ENCODE peak calls at places on chromosome 13, in nine cellular contexts. O is AG09309; W is stimulated activated CD8-positive, alpha-beta memory T cell treated with anti-CD3 and anti-CD28 coated beads, Interleukin-15, amount 100 ng/mL, for 4 hours; D is KBM-7; V is midbrain; Z is stimulated activated CD4-positive, alpha-beta T cell treated with anti-CD3 and anti-CD28 coated beads, Interleukin-4, amount 100 ng/mL, for 4 hours; C is HFF-Myc; U is GDM1; Y is left ventricle myocardium superior. A is an unnamed sample.

GRCh38 chr13:99855516-99855915 is 116.1 kb downstream of the ZIC5 start:
- DNase-seq in O (no peak), W (no peak), D (no peak), V (no peak), Z (no peak), C (no peak), U (no peak), Y (no peak), A (no peak)

GRCh38 chr13:30861163-30861562 is 44.9 kb upstream of the MEDAG start:
- DNase-seq in O (no peak), W (no peak), D (no peak), V (no peak), Z (no peak), C (no peak), U (no peak), Y (no peak), A (no peak)

GRCh38 chr13:36815069-36815468 is 4.0 kb upstream of the RFXAP start:
- DNase-seq in O (no peak), W (no peak), D (peak), V (no peak), Z (no peak), C (no peak), U (no peak), Y (no peak), A (no peak)

GRCh38 chr13:27131202-27131623 is 40.4 kb downstream of the USP12 start:
- DNase-seq in O (no peak), W (peak), D (no peak), V (no peak), Z (peak), C (no peak), U (no peak), Y (no peak), A (no peak)

GRCh38 chr13:59157181-59157580 is 1006.5 kb downstream of the DIAPH3 start:
- DNase-seq in O (no peak), W (no peak), D (no peak), V (no peak), Z (no peak), C (no peak), U (no peak), Y (no peak), A (no peak)

GRCh38 chr13:22589880-22590279 is 590.9 kb upstream of the SGCG start:
- DNase-seq in O (no peak), W (no peak), D (no peak), V (no peak), Z (no peak), C (no peak), U (no peak), Y (no peak), A (no peak)

GRCh38 chr13:68708336-68708908 is 1399.2 kb upstream of the ATXN8OS start:
- DNase-seq in O (no peak), W (no peak), D (peak), V (no peak), Z (no peak), C (no peak), U (no peak), Y (no peak), A (no peak)

GRCh38 chr13:113029487-113030258 is 60.7 kb downstream of the MCF2L start:
- DNase-seq in O (no peak), W (peak), D (peak), V (peak), Z (peak), C (no peak), U (no peak), Y (peak), A (peak)

GRCh38 chr13:102040812-102041211 is 361.0 kb downstream of the FGF14 start:
- DNase-seq in O (no peak), W (no peak), D (no peak), V (no peak), Z (no peak), C (no peak), U (no peak), Y (no peak), A (no peak)

GRCh38 chr13:51004918-51005460 is 95.4 kb downstream of the RNASEH2B start:
- DNase-seq in O (no peak), W (no peak), D (no peak), V (no peak), Z (no peak), C (no peak), U (no peak), Y (no peak), A (no peak)

GRCh38 chr13:38897521-38897920 is 93.1 kb downstream of the STOML3 start:
- DNase-seq in O (no peak), W (no peak), D (no peak), V (no peak), Z (no peak), C (no peak), U (no peak), Y (no peak), A (peak)

GRCh38 chr13:28451482-28452217 is 43.3 kb downstream of the FLT1 start:
- DNase-seq in O (no peak), W (no peak), D (no peak), V (no peak), Z (no peak), C (no peak), U (no peak), Y (no peak), A (peak)

GRCh38 chr13:50844181-50844875 is 836 bp upstream of the DLEU7 start:
- DNase-seq in O (no peak), W (no peak), D (no peak), V (no peak), Z (no peak), C (no peak), U (no peak), Y (no peak), A (peak)

GRCh38 chr13:46522692-46523040 is 30.3 kb upstream of the LRCH1 start:
- DNase-seq in O (no peak), W (no peak), D (no peak), V (no peak), Z (no peak), C (no peak), U (no peak), Y (no peak), A (no peak)

GRCh38 chr13:42272776-42273175 is 824 bp downstream of the AKAP11 start:
- DNase-seq in O (no peak), W (no peak), D (peak), V (no peak), Z (no peak), C (no peak), U (no peak), Y (no peak), A (no peak)

GRCh38 chr13:99282264-99283231 is 24.4 kb upstream of the GPR18 start:
- DNase-seq in O (no peak), W (no peak), D (no peak), V (no peak), Z (no peak), C (no peak), U (no peak), Y (no peak), A (no peak)

GRCh38 chr13:63438951-63439350 is 2023.3 kb upstream of the PCDH20 start:
- DNase-seq in O (no peak), W (no peak), D (no peak), V (no peak), Z (no peak), C (no peak), U (no peak), Y (no peak), A (no peak)

GRCh38 chr13:27064252-27064995 is 107.2 kb downstream of the USP12 start:
- DNase-seq in O (no peak), W (no peak), D (no peak), V (no peak), Z (no peak), C (no peak), U (no peak), Y (no peak), A (no peak)

GRCh38 chr13:29753593-29754485 is 96.6 kb downstream of the UBL3 start:
- DNase-seq in O (no peak), W (no peak), D (no peak), V (no peak), Z (no peak), C (no peak), U (no peak), Y (no peak), A (no peak)

GRCh38 chr13:73902847-73903246 is 231.4 kb downstream of the KLF12 start:
- DNase-seq in O (no peak), W (no peak), D (no peak), V (no peak), Z (no peak), C (no peak), U (no peak), Y (no peak), A (no peak)

GRCh38 chr13:74794582-74794981 is 660.4 kb upstream of the KLF12 start:
- DNase-seq in O (no peak), W (no peak), D (no peak), V (no peak), Z (no peak), C (no peak), U (no peak), Y (no peak), A (no peak)

GRCh38 chr13:60226507-60226906 is 62.8 kb upstream of the DIAPH3 start:
- DNase-seq in O (no peak), W (no peak), D (peak), V (no peak), Z (no peak), C (no peak), U (no peak), Y (no peak), A (peak)

GRCh38 chr13:76048675-76049396 is 412.7 kb downstream of the LMO7 start:
- DNase-seq in O (no peak), W (no peak), D (no peak), V (no peak), Z (no peak), C (no peak), U (no peak), Y (no peak), A (peak)

GRCh38 chr13:55062662-55063061 is 2034.0 kb downstream of the OLFM4 start:
- DNase-seq in O (no peak), W (no peak), D (no peak), V (no peak), Z (no peak), C (no peak), U (no peak), Y (no peak), A (no peak)

GRCh38 chr13:111531505-111531904 is 211.1 kb downstream of the TEX29 start:
- DNase-seq in O (no peak), W (no peak), D (no peak), V (peak), Z (no peak), C (no peak), U (no peak), Y (no peak), A (peak)

GRCh38 chr13:29704648-29705047 is 109.2 kb upstream of the SLC7A1 start:
- DNase-seq in O (no peak), W (no peak), D (no peak), V (no peak), Z (no peak), C (no peak), U (no peak), Y (peak), A (peak)

GRCh38 chr13:31945202-31945978 is 86.2 kb upstream of the FRY start:
- DNase-seq in O (peak), W (no peak), D (peak), V (no peak), Z (no peak), C (peak), U (peak), Y (peak), A (peak)

GRCh38 chr13:74290324-74290773 is 156.1 kb upstream of the KLF12 start:
- DNase-seq in O (peak), W (no peak), D (peak), V (peak), Z (peak), C (no peak), U (no peak), Y (no peak), A (peak)

GRCh38 chr13:20161275-20161950 is 561 bp upstream of the GJA3 start:
- DNase-seq in O (no peak), W (peak), D (peak), V (no peak), Z (peak), C (no peak), U (peak), Y (peak), A (peak)

GRCh38 chr13:43100667-43101066 is 77.3 kb downstream of the DNAJC15 start:
- DNase-seq in O (no peak), W (no peak), D (no peak), V (no peak), Z (no peak), C (no peak), U (no peak), Y (no peak), A (no peak)

GRCh38 chr13:101570410-101570809 is 117.9 kb downstream of the ITGBL1 start:
- DNase-seq in O (no peak), W (no peak), D (no peak), V (no peak), Z (no peak), C (no peak), U (no peak), Y (no peak), A (no peak)

GRCh38 chr13:43364210-43365041 is 341.0 kb downstream of the DNAJC15 start:
- DNase-seq in O (peak), W (no peak), D (no peak), V (peak), Z (no peak), C (no peak), U (no peak), Y (peak), A (peak)

A was measured in left kidney.